ENCODE peak calls at places on chromosomes 11 and 22, in six cellular contexts. B is iPS-NIHi11; A is brain microvascular endothelial cell; S is stimulated activated CD4-positive, alpha-beta T cell treated with anti-CD3 and anti-CD28 coated beads, Interleukin-1b, Interleukin-23, amount 100 ng/mL, for 24 hours; R is posterior cingulate gyrus; L is Caki2. I is an unnamed sample.

GRCh38 chr11:84686726-84687125 is 940.4 kb downstream of the DLG2 start:
- DNase-seq in B (no peak), A (no peak), S (no peak), R (no peak), L (no peak), I (no peak)

GRCh38 chr11:22466809-22467208 is 128.6 kb downstream of the SLC17A6 start:
- DNase-seq in B (peak), A (peak), S (no peak), R (no peak), L (no peak), I (no peak)

GRCh38 chr11:116842909-116843308 is 5.5 kb upstream of the APOA1 start:
- DNase-seq in B (no peak), A (no peak), S (no peak), R (no peak), L (no peak), I (no peak)

GRCh38 chr11:128599729-128600128 is 12.4 kb upstream of the ETS1 start:
- DNase-seq in B (no peak), A (peak), S (no peak), R (no peak), L (no peak), I (no peak)

GRCh38 chr11:8863838-8864237 is 47.2 kb upstream of the AKIP1 start:
- DNase-seq in B (no peak), A (peak), S (no peak), R (no peak), L (peak), I (no peak)

GRCh38 chr11:79173615-79174014 is 267.2 kb downstream of the TENM4 start:
- DNase-seq in B (no peak), A (peak), S (no peak), R (peak), L (no peak), I (no peak)

GRCh38 chr22:30813936-30814335 is 119.3 kb downstream of the OSBP2 start:
- DNase-seq in B (no peak), A (no peak), S (no peak), R (no peak), L (no peak), I (no peak)

GRCh38 chr11:64102005-64102738 is 63.7 kb downstream of the MACROD1 start:
- DNase-seq in B (no peak), A (no peak), S (no peak), R (no peak), L (no peak), I (no peak)

GRCh38 chr22:35538801-35539321 is 1.8 kb upstream of the RASD2 start:
- DNase-seq in B (peak), A (no peak), S (no peak), R (no peak), L (no peak), I (no peak)

GRCh38 chr11:60161107-60161506 is 21.8 kb downstream of the MS4A6A start:
- DNase-seq in B (no peak), A (no peak), S (no peak), R (no peak), L (no peak), I (no peak)

GRCh38 chr11:101129203-101129943 is at the start of gene PGR:
- DNase-seq in B (peak), A (no peak), S (no peak), R (peak), L (no peak), I (no peak)

GRCh38 chr11:45801723-45802315 is 3.1 kb upstream of the SLC35C1 start:
- DNase-seq in B (no peak), A (no peak), S (no peak), R (no peak), L (peak), I (peak)

GRCh38 chr11:102469196-102469821 is 16.7 kb upstream of the TMEM123 start:
- DNase-seq in B (no peak), A (no peak), S (no peak), R (peak), L (no peak), I (no peak)

GRCh38 chr22:36149464-36149863 is 11.1 kb downstream of the APOL3 start:
- DNase-seq in B (no peak), A (no peak), S (no peak), R (no peak), L (no peak), I (peak)

GRCh38 chr22:40618400-40618799 is 18.1 kb downstream of the MRTFA start:
- DNase-seq in B (no peak), A (no peak), S (no peak), R (no peak), L (no peak), I (no peak)

GRCh38 chr11:73335204-73335923 is 27.3 kb downstream of the ARHGEF17 start:
- DNase-seq in B (peak), A (peak), S (peak), R (peak), L (peak), I (peak)

GRCh38 chr22:23897320-23897719 is 3.1 kb downstream of the MIF start:
- DNase-seq in B (no peak), A (no peak), S (no peak), R (peak), L (no peak), I (no peak)

GRCh38 chr11:126312903-126313460 is 9.1 kb downstream of the DCPS start:
- DNase-seq in B (no peak), A (no peak), S (no peak), R (no peak), L (no peak), I (no peak)

GRCh38 chr11:70025308-70025707 is 52.8 kb upstream of the ANO1 start:
- DNase-seq in B (no peak), A (no peak), S (no peak), R (no peak), L (no peak), I (no peak)

GRCh38 chr11:8039530-8040260 is 41.3 kb upstream of the TUB start:
- DNase-seq in B (no peak), A (no peak), S (no peak), R (no peak), L (no peak), I (no peak)

GRCh38 chr11:113234888-113235287 is 79.5 kb upstream of the TTC12 start:
- DNase-seq in B (no peak), A (no peak), S (no peak), R (no peak), L (no peak), I (no peak)

GRCh38 chr11:44634401-44635281 is 69.2 kb downstream of the CD82 start:
- DNase-seq in B (peak), A (peak), S (no peak), R (peak), L (peak), I (no peak)

GRCh38 chr11:10379871-10380568 is 75.0 kb upstream of the AMPD3 start:
- DNase-seq in B (no peak), A (no peak), S (no peak), R (no peak), L (no peak), I (no peak)

GRCh38 chr11:113473983-113474361 is 1.2 kb downstream of the DRD2 start:
- DNase-seq in B (no peak), A (no peak), S (no peak), R (no peak), L (no peak), I (no peak)

GRCh38 chr11:98365185-98365584 is 655.6 kb upstream of the CNTN5 start:
- DNase-seq in B (no peak), A (no peak), S (no peak), R (no peak), L (peak), I (no peak)

GRCh38 chr22:19629720-19630419 is 84.4 kb upstream of the SEPTIN5 start:
- DNase-seq in B (peak), A (peak), S (peak), R (peak), L (peak), I (peak)

GRCh38 chr11:27028653-27029052 is 12.0 kb upstream of the BBOX1 start:
- DNase-seq in B (no peak), A (no peak), S (no peak), R (no peak), L (no peak), I (no peak)

GRCh38 chr22:22342697-22343602 is 98.4 kb downstream of the VPREB1 start:
- DNase-seq in B (peak), A (no peak), S (peak), R (no peak), L (peak), I (peak)

GRCh38 chr22:35314161-35314942 is 14.7 kb downstream of the TOM1 start:
- DNase-seq in B (peak), A (no peak), S (no peak), R (no peak), L (no peak), I (no peak)

GRCh38 chr22:40014661-40015255 is 20.0 kb downstream of the FAM83F start:
- DNase-seq in B (no peak), A (no peak), S (no peak), R (no peak), L (no peak), I (no peak)

GRCh38 chr11:62980133-62980760 is 4.5 kb downstream of the SLC22A6 start:
- DNase-seq in B (peak), A (peak), S (no peak), R (no peak), L (no peak), I (no peak)

I was measured in erythroblast.